ENCODE peak calls at places on chromosomes 1 and 21, in seven cellular contexts. H is hepatocyte, P is heart right ventricle, D is fibroblast of mammary gland, T is AG09309, L is body of pancreas, S is tibial nerve. J is an unnamed sample.

GRCh38 chr1:218476385-218476784 is 131.2 kb downstream of the TGFB2 start:
- DNase-seq in L (no peak), S (no peak), T (peak), D (peak), P (no peak), H (no peak), J (no peak)

GRCh38 chr1:157562515-157562914 is 10.2 kb upstream of the FCRL5 start:
- DNase-seq in T (no peak), S (no peak), L (no peak), H (no peak), P (no peak), D (no peak), J (no peak)

GRCh38 chr1:154809436-154810413 is 60.4 kb downstream of the KCNN3 start:
- DNase-seq in D (peak), L (no peak), T (no peak), S (no peak), P (no peak), H (no peak), J (no peak)

GRCh38 chr1:25433389-25434186 is 2.9 kb downstream of the MACO1 start:
- DNase-seq in T (no peak), H (no peak), P (no peak), D (no peak), S (no peak), L (no peak), J (no peak)

GRCh38 chr1:199124351-199124750 is 485.5 kb downstream of the PTPRC start:
- DNase-seq in D (peak), H (no peak), S (no peak), L (no peak), T (no peak), P (no peak), J (no peak)

GRCh38 chr1:55716151-55716550 is 501.0 kb upstream of the USP24 start:
- DNase-seq in P (no peak), L (no peak), D (peak), T (no peak), S (no peak), H (no peak), J (no peak)

GRCh38 chr1:3669971-3670431 is 17.7 kb downstream of the TP73 start:
- DNase-seq in P (no peak), L (no peak), H (no peak), S (no peak), T (no peak), D (no peak), J (no peak)

GRCh38 chr1:171195781-171196180 is 10.7 kb downstream of the FMO2 start:
- DNase-seq in H (no peak), T (no peak), L (no peak), D (no peak), S (no peak), P (no peak), J (no peak)

GRCh38 chr1:119549719-119550141 is 42.7 kb downstream of the HSD3B1 start:
- DNase-seq in D (peak), S (no peak), H (peak), T (no peak), L (peak), P (no peak), J (no peak)

GRCh38 chr1:31064115-31064514 is 1.4 kb downstream of the PUM1 start:
- DNase-seq in T (no peak), H (no peak), S (no peak), L (no peak), P (no peak), D (no peak), J (no peak)

GRCh38 chr1:156705918-156706646 is 699 bp upstream of the CRABP2 start:
- DNase-seq in S (peak), D (peak), H (peak), P (peak), L (peak), T (no peak), J (peak)

GRCh38 chr1:49686107-49686506 is 337.6 kb downstream of the AGBL4 start:
- DNase-seq in D (no peak), T (no peak), S (no peak), L (no peak), H (no peak), P (no peak), J (no peak)

DNA sequence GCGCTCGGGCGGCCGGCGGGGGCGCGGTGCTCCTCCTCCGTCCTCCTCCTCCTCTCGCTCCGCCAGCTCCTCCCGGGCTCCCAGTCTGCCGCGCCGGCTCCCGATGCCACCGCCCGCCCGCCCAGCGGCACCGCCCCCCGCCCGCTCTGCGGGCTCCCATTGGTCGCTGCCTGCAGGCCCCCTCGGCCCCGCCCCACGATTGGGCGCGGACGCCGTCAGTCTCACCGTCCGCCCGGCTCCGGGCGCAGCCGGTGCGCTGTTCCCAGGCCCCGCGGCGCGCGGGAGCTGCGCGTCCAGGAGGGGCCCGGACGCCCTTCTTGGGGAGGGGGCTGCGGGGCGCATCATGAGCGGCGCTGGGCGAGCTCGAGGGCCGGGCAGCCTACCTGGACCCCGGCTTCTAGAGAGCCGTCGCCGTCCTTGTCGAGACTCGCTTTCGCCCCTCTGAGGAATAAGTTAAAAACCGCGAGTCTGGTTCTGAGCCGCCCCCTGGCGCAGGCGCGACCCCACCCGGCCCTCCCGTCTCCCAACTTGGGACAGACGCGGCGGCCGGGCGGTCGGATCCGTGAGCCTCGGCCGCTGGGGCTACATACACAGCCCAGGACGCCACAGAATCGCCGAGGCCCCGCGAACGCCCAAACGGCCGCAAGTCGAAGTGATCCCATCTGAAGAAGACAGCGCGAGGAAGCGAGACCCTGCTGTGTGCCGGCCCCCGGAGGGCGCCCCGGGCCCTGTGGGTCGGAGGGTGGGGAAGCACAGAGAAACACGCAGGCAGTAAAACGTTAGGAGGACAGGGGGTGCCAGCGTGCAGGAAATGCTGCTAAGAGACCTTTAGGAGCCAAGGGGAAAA is at the start of gene SIPA1L2:
- DNase-seq in T (peak), S (peak), D (peak), H (peak), L (peak), P (peak), J (peak)
- TF ChIP-seq CTCF in T (peak), S (peak), D (peak), H (peak), L (peak), P (peak), J (peak)

GRCh38 chr1:41823453-41823852 is 95.3 kb downstream of the HIVEP3 start:
- DNase-seq in S (no peak), D (no peak), H (no peak), L (no peak), P (peak), T (no peak), J (no peak)
- TF ChIP-seq CTCF in S (no peak), D (no peak), H (no peak), L (no peak), P (no peak), T (no peak), J (no peak)

DNA sequence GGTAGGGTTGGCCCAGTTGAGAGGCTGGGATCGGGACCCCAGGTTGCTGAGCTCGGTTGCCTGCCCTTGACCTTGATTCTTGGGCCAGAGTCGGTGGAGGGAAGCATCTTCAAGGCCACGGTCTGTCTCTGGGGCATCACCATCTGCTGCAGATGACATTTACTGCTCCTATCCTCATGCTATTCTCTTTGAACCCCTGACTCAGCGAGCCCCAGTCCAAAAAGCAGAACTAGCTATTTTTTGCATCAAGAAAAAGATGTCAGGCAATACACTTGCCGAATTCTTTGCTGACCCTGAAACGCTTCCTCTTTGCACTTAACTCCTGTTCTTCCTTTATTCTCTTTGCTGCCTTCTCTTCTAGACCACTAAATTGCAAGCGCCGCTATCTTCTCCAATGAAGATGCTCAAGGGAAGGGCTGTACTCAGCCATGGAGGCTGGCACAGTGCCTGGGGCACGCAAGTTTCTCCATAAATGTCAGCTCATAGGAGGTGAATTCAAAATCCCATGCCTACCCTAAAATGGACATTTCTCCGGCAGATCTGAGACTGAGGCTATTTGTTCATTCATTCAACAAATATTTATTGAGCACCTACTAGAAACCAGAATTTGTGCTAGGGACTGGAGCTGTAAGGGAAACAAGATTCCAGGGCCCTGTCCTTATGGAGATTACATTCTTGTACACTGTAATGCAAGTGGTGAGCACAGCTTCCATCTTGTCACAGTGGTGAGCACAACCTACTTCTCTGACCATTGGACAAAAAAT is 20.5 kb upstream of the CAPZB start:
- DNase-seq in L (no peak), T (no peak), H (no peak), D (no peak), S (no peak), P (peak), J (no peak)
- TF ChIP-seq CTCF in L (no peak), T (no peak), H (no peak), D (no peak), S (no peak), P (no peak), J (no peak)

GRCh38 chr21:41827951-41828883 is 50.9 kb downstream of the PRDM15 start:
- DNase-seq in T (no peak), S (no peak), H (no peak), P (no peak), D (no peak), L (no peak), J (no peak)
- TF ChIP-seq CTCF in T (no peak), S (no peak), H (no peak), P (no peak), D (no peak), L (no peak), J (no peak)

GRCh38 chr1:104163912-104164476 is 414.3 kb downstream of the AMY1C start:
- DNase-seq in L (no peak), D (no peak), H (no peak), S (no peak), P (no peak), T (no peak), J (no peak)
- TF ChIP-seq CTCF in L (no peak), D (no peak), H (no peak), S (no peak), P (no peak), T (no peak), J (no peak)